ENCODE peak calls at places on chromosomes 11 and 22, in nine cellular contexts. One of them, this sample, is unnamed.

GRCh38 chr11:26649884-26650283 is 72.0 kb downstream of the SLC5A12 start:
- DNase-seq in ovary: no peak
- DNase-seq in tibial nerve: peak; percentile 69
- DNase-seq in spleen: no peak
- DNase-seq in IMR-90: peak; percentile 53
- DNase-seq in NB4: peak; percentile 66
- DNase-seq in uterus: peak; percentile 12
- DNase-seq in heart left ventricle: peak; percentile 13
- DNase-seq in sigmoid colon: peak; percentile 64
- DNase-seq in this sample: peak; percentile 56

GRCh38 chr11:9672288-9672916 is 8.5 kb downstream of the SWAP70 start:
- DNase-seq in IMR-90: peak; percentile 54
- DNase-seq in sigmoid colon: no peak
- DNase-seq in spleen: no peak
- DNase-seq in ovary: no peak
- DNase-seq in NB4: no peak
- DNase-seq in heart left ventricle: no peak
- DNase-seq in uterus: no peak
- DNase-seq in tibial nerve: no peak
- DNase-seq in this sample: no peak

GRCh38 chr11:125925804-125926203 is 20.0 kb upstream of the VSIG10L2 start:
- DNase-seq in heart left ventricle: no peak
- DNase-seq in NB4: no peak
- DNase-seq in spleen: no peak
- DNase-seq in IMR-90: no peak
- DNase-seq in sigmoid colon: no peak
- DNase-seq in uterus: no peak
- DNase-seq in ovary: no peak
- DNase-seq in tibial nerve: no peak
- DNase-seq in this sample: no peak

GRCh38 chr11:102940714-102941588 is 14.6 kb downstream of the MMP13 start:
- DNase-seq in heart left ventricle: no peak
- DNase-seq in spleen: no peak
- DNase-seq in IMR-90: peak; percentile 73
- DNase-seq in tibial nerve: peak; percentile 36
- DNase-seq in sigmoid colon: no peak
- DNase-seq in uterus: peak; percentile 28
- DNase-seq in ovary: no peak
- DNase-seq in NB4: peak; percentile 75
- DNase-seq in this sample: peak; percentile 33

GRCh38 chr11:110469101-110469500 is 39.4 kb downstream of the FDX1 start:
- DNase-seq in heart left ventricle: no peak
- DNase-seq in ovary: no peak
- DNase-seq in sigmoid colon: no peak
- DNase-seq in spleen: no peak
- DNase-seq in uterus: no peak
- DNase-seq in NB4: no peak
- DNase-seq in tibial nerve: no peak
- DNase-seq in IMR-90: peak; percentile 46
- DNase-seq in this sample: no peak

GRCh38 chr11:83087035-83087434 is 15.3 kb upstream of the RAB30 start:
- DNase-seq in sigmoid colon: no peak
- DNase-seq in ovary: no peak
- DNase-seq in heart left ventricle: no peak
- DNase-seq in uterus: no peak
- DNase-seq in spleen: no peak
- DNase-seq in IMR-90: no peak
- DNase-seq in NB4: peak; percentile 46
- DNase-seq in tibial nerve: no peak
- DNase-seq in this sample: no peak

GRCh38 chr22:28600546-28601143 is 79.0 kb downstream of the TTC28 start:
- DNase-seq in heart left ventricle: no peak
- DNase-seq in uterus: no peak
- DNase-seq in spleen: no peak
- DNase-seq in NB4: peak; percentile 70
- DNase-seq in ovary: no peak
- DNase-seq in IMR-90: peak; percentile 72
- DNase-seq in tibial nerve: no peak
- DNase-seq in sigmoid colon: no peak
- DNase-seq in this sample: no peak

GRCh38 chr22:38881464-38881871 is 9.5 kb upstream of the CBX6 start:
- DNase-seq in tibial nerve: peak; percentile 90
- DNase-seq in uterus: peak; percentile 83
- DNase-seq in NB4: no peak
- DNase-seq in sigmoid colon: peak; percentile 90
- DNase-seq in ovary: peak; percentile 76
- DNase-seq in heart left ventricle: peak; percentile 56
- DNase-seq in IMR-90: peak; percentile 81
- DNase-seq in spleen: no peak
- DNase-seq in this sample: peak; percentile 91

GRCh38 chr11:121901853-121902252 is 214.2 kb downstream of the BLID start:
- DNase-seq in IMR-90: no peak
- DNase-seq in sigmoid colon: no peak
- DNase-seq in uterus: no peak
- DNase-seq in tibial nerve: no peak
- DNase-seq in NB4: no peak
- DNase-seq in heart left ventricle: no peak
- DNase-seq in spleen: no peak
- DNase-seq in ovary: no peak
- DNase-seq in this sample: no peak

GRCh38 chr22:26981520-26981919 is 324.1 kb downstream of the MIAT start:
- DNase-seq in tibial nerve: no peak
- DNase-seq in IMR-90: no peak
- DNase-seq in spleen: no peak
- DNase-seq in sigmoid colon: peak; percentile 92
- DNase-seq in NB4: no peak
- DNase-seq in heart left ventricle: no peak
- DNase-seq in uterus: peak; percentile 80
- DNase-seq in ovary: peak; percentile 59
- DNase-seq in this sample: no peak

GRCh38 chr11:3044004-3044403 is 13.2 kb downstream of the CARS1 start:
- DNase-seq in IMR-90: peak; percentile 24
- DNase-seq in ovary: peak; percentile 21
- DNase-seq in sigmoid colon: no peak
- DNase-seq in tibial nerve: no peak
- DNase-seq in heart left ventricle: no peak
- DNase-seq in NB4: no peak
- DNase-seq in spleen: peak; percentile 23
- DNase-seq in uterus: no peak
- DNase-seq in this sample: no peak

GRCh38 chr11:70471254-70471653 is 72.9 kb downstream of the CTTN start:
- DNase-seq in IMR-90: no peak
- DNase-seq in ovary: no peak
- DNase-seq in NB4: peak; percentile 70
- DNase-seq in tibial nerve: peak; percentile 24
- DNase-seq in heart left ventricle: no peak
- DNase-seq in sigmoid colon: peak; percentile 47
- DNase-seq in uterus: no peak
- DNase-seq in spleen: peak; percentile 47
- DNase-seq in this sample: no peak

GRCh38 chr22:38284042-38284402 is 11.2 kb upstream of the TMEM184B start:
- DNase-seq in NB4: no peak
- DNase-seq in ovary: no peak
- DNase-seq in tibial nerve: peak; percentile 54
- DNase-seq in spleen: no peak
- DNase-seq in uterus: peak; percentile 73
- DNase-seq in sigmoid colon: peak; percentile 85
- DNase-seq in IMR-90: peak; percentile 96
- DNase-seq in heart left ventricle: no peak
- DNase-seq in this sample: no peak

GRCh38 chr11:134277176-134278001 is 1.2 kb downstream of the GLB1L3 start:
- DNase-seq in IMR-90: no peak
- DNase-seq in spleen: no peak
- DNase-seq in NB4: no peak
- DNase-seq in heart left ventricle: no peak
- DNase-seq in tibial nerve: no peak
- DNase-seq in uterus: no peak
- DNase-seq in ovary: no peak
- DNase-seq in sigmoid colon: no peak
- DNase-seq in this sample: peak; percentile 67
- H3K4me3 ChIP-seq in IMR-90: no peak overlapping the region
- H3K4me3 ChIP-seq in spleen: peak overlapping the region; percentile 55
- H3K4me3 ChIP-seq in NB4: no peak overlapping the region
- H3K4me3 ChIP-seq in heart left ventricle: no peak overlapping the region
- H3K4me3 ChIP-seq in tibial nerve: no peak overlapping the region
- H3K4me3 ChIP-seq in uterus: peak overlapping the region; percentile 13
- H3K4me3 ChIP-seq in ovary: no peak overlapping the region
- H3K4me3 ChIP-seq in sigmoid colon: peak overlapping the region; percentile 37
- H3K4me3 ChIP-seq in this sample: no peak overlapping the region

DNA sequence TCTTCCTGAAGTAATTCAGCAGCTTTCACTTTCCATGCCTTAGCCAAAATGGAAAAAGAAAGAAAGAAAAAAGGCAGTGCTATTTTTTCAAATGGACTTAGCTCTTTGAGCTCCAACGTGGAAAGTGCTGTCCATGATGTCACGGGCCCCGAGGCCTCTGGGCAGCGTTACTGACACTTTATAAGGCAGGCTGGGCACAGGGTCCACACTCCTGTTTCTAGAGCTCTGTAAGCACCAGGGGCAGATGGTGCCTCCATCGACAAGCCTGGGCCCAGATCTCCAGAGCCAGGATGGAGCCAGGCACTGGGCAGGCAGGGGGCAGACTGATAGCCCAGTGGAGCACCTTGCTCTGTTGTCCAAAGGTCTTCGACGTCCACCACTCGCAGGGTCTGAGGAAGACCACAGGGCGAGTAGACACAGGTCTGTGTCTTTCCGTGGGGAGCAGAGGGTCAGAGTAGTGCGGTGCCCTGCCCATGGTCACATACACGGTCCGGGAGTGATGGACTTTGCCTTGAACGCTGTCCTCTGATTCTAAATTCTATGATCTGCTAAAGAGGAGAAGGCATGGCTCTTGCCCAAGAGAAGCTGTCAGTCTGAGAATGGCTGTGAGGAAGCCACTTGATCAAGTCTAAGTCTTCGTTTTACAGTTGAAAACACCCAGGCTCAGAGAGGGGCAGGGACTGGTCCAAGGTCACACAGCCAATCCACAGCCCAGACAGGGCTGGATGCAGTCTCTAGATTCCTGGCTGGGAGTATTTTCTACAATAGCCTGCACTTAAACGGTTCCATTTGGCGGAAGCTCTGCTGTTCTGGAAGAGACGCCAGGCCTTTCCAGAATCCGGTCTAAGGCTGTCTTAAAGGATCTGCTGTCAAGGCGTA is 22.1 kb upstream of the WNT11 start:
- DNase-seq in tibial nerve: no peak
- DNase-seq in spleen: no peak
- DNase-seq in ovary: no peak
- DNase-seq in uterus: no peak
- DNase-seq in sigmoid colon: no peak
- DNase-seq in NB4: no peak
- DNase-seq in IMR-90: no peak
- DNase-seq in heart left ventricle: no peak
- DNase-seq in this sample: no peak
- TF ChIP-seq POLR2A in tibial nerve: no peak
- TF ChIP-seq POLR2A in spleen: no peak
- TF ChIP-seq POLR2A in ovary: no peak
- TF ChIP-seq POLR2A in uterus: no peak
- TF ChIP-seq POLR2A in sigmoid colon: no peak
- TF ChIP-seq POLR2A in NB4: no peak
- TF ChIP-seq POLR2A in IMR-90: no peak
- TF ChIP-seq POLR2A in heart left ventricle: no peak
- TF ChIP-seq POLR2A in this sample: no peak

GRCh38 chr11:105312266-105312665 is 172.7 kb upstream of the CARD18 start:
- DNase-seq in uterus: no peak
- DNase-seq in IMR-90: no peak
- DNase-seq in spleen: no peak
- DNase-seq in heart left ventricle: no peak
- DNase-seq in ovary: no peak
- DNase-seq in sigmoid colon: no peak
- DNase-seq in tibial nerve: no peak
- DNase-seq in NB4: no peak
- DNase-seq in this sample: no peak

GRCh38 chr11:105315287-105315686 is 175.7 kb upstream of the CARD18 start:
- DNase-seq in sigmoid colon: no peak
- DNase-seq in ovary: no peak
- DNase-seq in spleen: no peak
- DNase-seq in tibial nerve: no peak
- DNase-seq in heart left ventricle: no peak
- DNase-seq in IMR-90: no peak
- DNase-seq in NB4: no peak
- DNase-seq in uterus: no peak
- DNase-seq in this sample: no peak
- TF ChIP-seq CTCF in sigmoid colon: no peak
- TF ChIP-seq CTCF in ovary: no peak
- TF ChIP-seq CTCF in spleen: no peak
- TF ChIP-seq CTCF in tibial nerve: no peak
- TF ChIP-seq CTCF in heart left ventricle: no peak
- TF ChIP-seq CTCF in IMR-90: no peak
- TF ChIP-seq CTCF in NB4: peak; percentile 9
- TF ChIP-seq CTCF in uterus: no peak
- TF ChIP-seq CTCF in this sample: no peak

DNA sequence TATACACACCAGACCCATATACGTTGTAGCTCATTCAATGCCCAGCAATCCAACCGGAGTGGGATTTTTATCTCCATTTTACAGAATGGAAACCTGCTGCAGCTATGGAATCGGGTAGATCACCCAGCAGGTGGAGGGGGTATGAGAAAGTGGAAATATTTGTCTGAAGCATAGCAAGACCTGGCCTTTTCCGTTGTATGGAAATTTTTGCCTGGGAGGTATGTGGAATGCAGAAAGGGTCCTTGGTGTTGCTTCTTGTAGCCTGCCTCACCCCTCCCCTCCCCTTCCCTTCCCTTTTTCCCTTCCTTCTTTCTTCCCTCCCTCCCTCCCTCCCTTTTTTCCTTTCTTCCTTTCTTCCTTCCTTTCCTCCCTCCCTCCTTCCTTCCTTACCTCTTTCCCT is 15.2 kb downstream of the TSPAN18 start:
- DNase-seq in spleen: no peak
- DNase-seq in tibial nerve: no peak
- DNase-seq in uterus: no peak
- DNase-seq in ovary: no peak
- DNase-seq in heart left ventricle: no peak
- DNase-seq in IMR-90: no peak
- DNase-seq in NB4: no peak
- DNase-seq in sigmoid colon: peak; percentile 4
- DNase-seq in this sample: no peak
- H3K4me3 ChIP-seq in spleen: no peak overlapping the region
- H3K4me3 ChIP-seq in tibial nerve: no peak overlapping the region
- H3K4me3 ChIP-seq in uterus: no peak overlapping the region
- H3K4me3 ChIP-seq in ovary: no peak overlapping the region
- H3K4me3 ChIP-seq in heart left ventricle: no peak overlapping the region
- H3K4me3 ChIP-seq in IMR-90: no peak overlapping the region
- H3K4me3 ChIP-seq in NB4: no peak overlapping the region
- H3K4me3 ChIP-seq in sigmoid colon: no peak overlapping the region
- H3K4me3 ChIP-seq in this sample: no peak overlapping the region